ENCODE peak calls at places on chromosomes 6 and 20, in five cellular contexts. X is hepatocyte, A is neuronal stem cell, J is H9, E is neural progenitor cell. Z is an unnamed sample.

GRCh38 chr6:1322725-1323219 is 10.9 kb downstream of the FOXQ1 start:
- DNase-seq in X (peak), A (no peak), J (no peak), E (no peak), Z (no peak)

GRCh38 chr6:138240476-138241245 is 22.4 kb upstream of the PBOV1 start:
- DNase-seq in X (no peak), A (no peak), J (no peak), E (no peak), Z (no peak)

GRCh38 chr6:43924222-43924702 is 154.3 kb downstream of the VEGFA start:
- DNase-seq in X (no peak), A (no peak), J (no peak), E (no peak), Z (no peak)

GRCh38 chr20:36591854-36592641 is 13.5 kb upstream of the RAB5IF start:
- DNase-seq in X (peak), A (no peak), J (peak), E (peak), Z (peak)

GRCh38 chr6:2344319-2344905 is 99.0 kb upstream of the GMDS start:
- DNase-seq in X (no peak), A (no peak), J (no peak), E (no peak), Z (no peak)

GRCh38 chr6:157944983-157945931 is 36.4 kb upstream of the SYNJ2 start:
- DNase-seq in X (no peak), A (no peak), J (no peak), E (no peak), Z (no peak)

GRCh38 chr20:10705801-10706459 is 32.1 kb upstream of the JAG1 start:
- DNase-seq in X (no peak), A (no peak), J (no peak), E (no peak), Z (peak)

GRCh38 chr6:10999994-11000393 is 44.1 kb downstream of the ELOVL2 start:
- DNase-seq in X (no peak), A (no peak), J (no peak), E (no peak), Z (no peak)

GRCh38 chr6:39301606-39302005 is 12.6 kb downstream of the KCNK17 start:
- DNase-seq in X (no peak), A (no peak), J (peak), E (peak), Z (peak)

GRCh38 chr20:48858075-48858790 is 30.4 kb upstream of the PREX1 start:
- DNase-seq in X (no peak), A (no peak), J (no peak), E (no peak), Z (no peak)

GRCh38 chr20:49400904-49401303 is 81.6 kb downstream of the KCNB1 start:
- DNase-seq in X (no peak), A (no peak), J (no peak), E (no peak), Z (no peak)

GRCh38 chr6:54191460-54191859 is 80.2 kb downstream of the MLIP start:
- DNase-seq in X (peak), A (no peak), J (no peak), E (no peak), Z (no peak)

GRCh38 chr6:54195637-54196036 is 84.4 kb downstream of the MLIP start:
- DNase-seq in X (no peak), A (no peak), J (no peak), E (no peak), Z (no peak)

GRCh38 chr6:54192993-54193392 is 81.8 kb downstream of the MLIP start:
- DNase-seq in X (no peak), A (no peak), J (no peak), E (no peak), Z (no peak)

GRCh38 chr6:54194067-54194466 is 82.8 kb downstream of the MLIP start:
- DNase-seq in X (peak), A (no peak), J (no peak), E (no peak), Z (peak)

GRCh38 chr6:54193560-54193959 is 82.3 kb downstream of the MLIP start:
- DNase-seq in X (no peak), A (no peak), J (no peak), E (no peak), Z (no peak)
- H2AFZ ChIP-seq in X (no peak), A (peak), J (peak), E (peak), Z (peak)

GRCh38 chr6:154485784-154486183 is 24.7 kb downstream of the CNKSR3 start:
- DNase-seq in X (no peak), A (no peak), J (no peak), E (no peak), Z (no peak)
- H3K4me2 ChIP-seq in X (no peak), A (no peak), J (no peak), E (no peak), Z (no peak)

DNA sequence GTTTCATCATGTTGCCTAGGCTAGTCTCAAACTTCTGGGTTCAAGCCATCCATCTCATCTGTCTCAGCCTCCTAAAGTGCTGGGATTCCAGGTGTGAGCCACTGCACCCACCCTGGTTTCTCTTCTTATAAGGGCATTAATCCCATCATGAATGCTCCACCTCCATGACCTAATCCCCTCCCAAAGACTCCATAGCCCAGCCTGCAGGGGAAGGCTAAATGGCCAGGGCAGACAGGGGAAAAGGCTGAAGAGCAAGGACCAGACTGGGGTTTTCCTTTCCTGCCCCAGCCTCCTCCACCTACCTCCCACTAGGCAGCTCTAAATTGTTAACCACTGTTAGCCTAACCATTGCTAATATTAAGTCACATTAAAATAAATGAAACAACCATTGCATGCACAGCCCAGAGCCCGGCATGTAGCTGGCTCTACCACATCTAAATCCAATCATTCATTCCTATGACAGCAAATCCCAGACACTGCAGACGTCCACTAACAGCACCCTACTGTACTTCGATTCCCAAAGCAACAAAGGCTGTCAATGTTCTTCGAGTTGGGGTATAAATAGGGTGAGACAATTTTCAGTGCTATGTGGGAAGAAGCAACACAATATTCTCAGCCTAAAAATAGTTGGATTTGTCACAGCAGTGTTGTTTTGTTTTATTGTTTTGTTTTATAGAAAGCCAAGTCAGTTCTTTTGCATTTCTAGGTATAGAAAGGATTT is 243.2 kb upstream of the ARID1B start:
- DNase-seq in X (no peak), A (no peak), J (no peak), E (peak), Z (no peak)
- H2AFZ ChIP-seq in X (no peak), A (no peak), J (no peak), E (no peak), Z (no peak)

GRCh38 chr20:58433029-58433657 is 44.1 kb downstream of the VAPB start:
- DNase-seq in X (no peak), A (no peak), J (no peak), E (no peak), Z (no peak)

GRCh38 chr20:58431134-58431533 is 42.1 kb downstream of the VAPB start:
- DNase-seq in X (no peak), A (no peak), J (no peak), E (no peak), Z (no peak)

GRCh38 chr20:58433759-58434158 is 44.7 kb downstream of the VAPB start:
- DNase-seq in X (peak), A (no peak), J (no peak), E (no peak), Z (no peak)

GRCh38 chr20:58435237-58435636 is 46.2 kb downstream of the VAPB start:
- DNase-seq in X (no peak), A (no peak), J (no peak), E (no peak), Z (no peak)

DNA sequence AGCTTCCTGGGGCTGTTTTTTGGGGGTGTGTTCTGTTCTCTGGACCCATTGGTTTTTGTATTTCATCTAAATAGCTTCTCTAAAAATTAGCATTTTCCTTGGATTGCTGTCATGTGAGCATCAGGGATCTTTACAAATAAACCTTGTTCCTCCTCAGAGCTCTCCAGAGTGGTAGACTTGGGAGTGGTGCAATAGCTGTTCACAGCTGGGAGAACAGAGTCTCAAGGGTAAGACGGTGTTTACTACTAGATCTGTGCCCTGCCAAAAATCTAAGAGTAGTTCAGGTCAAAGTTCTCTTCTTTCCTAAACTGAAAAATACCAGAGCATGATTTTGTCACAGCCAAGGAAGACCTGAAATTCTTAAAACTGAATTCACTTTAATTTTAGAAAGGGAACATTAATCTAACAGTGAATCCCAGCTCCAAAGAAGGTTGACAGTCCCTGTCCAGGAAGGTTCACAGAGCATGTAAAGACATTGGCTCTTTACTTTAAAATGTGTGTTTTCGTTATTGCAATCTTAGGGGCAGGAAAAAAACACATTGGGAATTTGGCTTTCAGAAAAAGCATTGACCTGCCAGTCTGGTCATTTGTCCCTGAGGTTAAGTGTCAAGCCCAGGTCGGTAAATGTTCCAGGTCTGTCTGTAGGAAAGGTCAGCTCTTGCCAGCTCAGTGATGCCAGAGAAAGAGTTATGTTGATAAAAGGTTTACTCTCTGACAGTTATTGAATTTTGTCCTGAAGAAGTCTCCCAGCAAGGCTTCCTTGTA is 43.3 kb downstream of the VAPB start:
- DNase-seq in X (no peak), A (no peak), J (no peak), E (no peak), Z (no peak)
- H3K4me2 ChIP-seq in X (no peak), A (no peak), J (no peak), E (no peak), Z (no peak)

GRCh38 chr20:53869466-53870258 is 200.7 kb downstream of the BCAS1 start:
- DNase-seq in X (peak), A (peak), J (peak), E (peak), Z (peak)

GRCh38 chr20:53872561-53873248 is 197.7 kb downstream of the BCAS1 start:
- DNase-seq in X (no peak), A (no peak), J (no peak), E (no peak), Z (no peak)

GRCh38 chr20:53871541-53871940 is 198.9 kb downstream of the BCAS1 start:
- DNase-seq in X (no peak), A (no peak), J (no peak), E (no peak), Z (no peak)

GRCh38 chr20:53872081-53872541 is 198.3 kb downstream of the BCAS1 start:
- DNase-seq in X (no peak), A (no peak), J (no peak), E (no peak), Z (no peak)

GRCh38 chr20:53870426-53871199 is 199.8 kb downstream of the BCAS1 start:
- DNase-seq in X (no peak), A (no peak), J (no peak), E (no peak), Z (no peak)
- H2AFZ ChIP-seq in X (peak), A (peak), J (no peak), E (no peak), Z (peak)

GRCh38 chr6:24932832-24933231 is 2.9 kb downstream of the RIPOR2 start:
- DNase-seq in X (no peak), A (no peak), J (no peak), E (no peak), Z (no peak)
- H3K4me2 ChIP-seq in X (no peak), A (no peak), J (peak), E (no peak), Z (no peak)

DNA sequence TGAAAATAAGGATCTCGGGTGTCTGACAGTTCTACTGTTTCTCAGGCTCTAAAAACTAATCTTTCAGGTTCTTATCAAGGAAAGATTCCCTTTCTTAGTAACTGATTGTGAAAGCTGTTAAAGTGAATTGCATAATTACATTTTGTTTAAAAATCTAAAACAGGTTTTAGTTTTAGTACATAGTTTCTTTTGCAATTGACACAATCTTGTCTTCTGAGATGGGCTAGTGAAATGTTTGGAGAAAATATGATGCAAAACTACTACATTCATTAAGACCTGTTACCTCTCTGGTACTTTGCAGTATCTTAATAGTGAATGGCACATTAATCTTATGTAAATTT is 298.4 kb downstream of the UTRN start:
- DNase-seq in X (no peak), A (no peak), J (no peak), E (no peak), Z (no peak)
- H2AFZ ChIP-seq in X (no peak), A (peak), J (no peak), E (peak), Z (no peak)